ENCODE peak calls at places on chromosome 21, in four cellular contexts. U is DND-41, T is pancreas, C is Panc1. Y is an unnamed sample. For H3K9me3, the result is how much of the 10 kb centered on the place peaks cover.

GRCh38 chr21:39263372-39263771 is 50.1 kb downstream of the BRWD1 start:
- DNase-seq in U (no peak), T (no peak), C (no peak), Y (no peak)

GRCh38 chr21:21163904-21164303 is 165.7 kb downstream of the NCAM2 start:
- DNase-seq in U (peak), T (peak), C (peak), Y (no peak)

GRCh38 chr21:27047331-27048314 is 80.7 kb upstream of the ADAMTS5 start:
- DNase-seq in U (no peak), T (no peak), C (no peak), Y (no peak)

GRCh38 chr21:15480160-15480559 is 249.6 kb upstream of the USP25 start:
- DNase-seq in U (no peak), T (no peak), C (no peak), Y (no peak)

GRCh38 chr21:27225142-27225541 is 258.3 kb upstream of the ADAMTS5 start:
- DNase-seq in U (no peak), T (no peak), C (no peak), Y (no peak)

GRCh38 chr21:33021150-33021549 is 4.6 kb upstream of the OLIG2 start:
- DNase-seq in U (no peak), T (no peak), C (no peak), Y (no peak)

GRCh38 chr21:35204125-35204524 is 155.0 kb upstream of the RUNX1 start:
- DNase-seq in U (no peak), T (no peak), C (no peak), Y (no peak)

GRCh38 chr21:37263827-37264226 is 3.3 kb downstream of the VPS26C start:
- DNase-seq in U (no peak), T (no peak), C (no peak), Y (no peak)

GRCh38 chr21:29342394-29342957 is 43.8 kb downstream of the BACH1 start:
- DNase-seq in U (no peak), T (no peak), C (no peak), Y (no peak)

GRCh38 chr21:36211660-36212512 is 55.3 kb downstream of the DOP1B start:
- DNase-seq in U (no peak), T (no peak), C (no peak), Y (no peak)

GRCh38 chr21:38988211-38989096 is 182.7 kb downstream of the ETS2 start:
- DNase-seq in U (peak), T (no peak), C (no peak), Y (no peak)

GRCh38 chr21:29335720-29336119 is 37.0 kb downstream of the BACH1 start:
- DNase-seq in U (no peak), T (no peak), C (no peak), Y (no peak)

GRCh38 chr21:33899199-33899598 is 16.4 kb downstream of the ATP5PO start:
- DNase-seq in U (no peak), T (peak), C (no peak), Y (no peak)

GRCh38 chr21:17819878-17820232 is 699 bp upstream of the C21orf91 start:
- DNase-seq in U (no peak), T (no peak), C (no peak), Y (no peak)

GRCh38 chr21:34148826-34149558 is 75.6 kb downstream of the MRPS6 start:
- DNase-seq in U (no peak), T (no peak), C (no peak), Y (no peak)

GRCh38 chr21:33325222-33326067 is 675 bp downstream of the IFNAR1 start:
- DNase-seq in U (peak), T (peak), C (no peak), Y (peak)

GRCh38 chr21:45586289-45586858 is 44.1 kb upstream of the SLC19A1 start:
- DNase-seq in U (no peak), T (no peak), C (no peak), Y (no peak)

GRCh38 chr21:45588861-45589491 is 46.7 kb upstream of the SLC19A1 start:
- DNase-seq in U (no peak), T (no peak), C (no peak), Y (no peak)

GRCh38 chr21:45590246-45590725 is 48.0 kb upstream of the SLC19A1 start:
- DNase-seq in U (no peak), T (peak), C (no peak), Y (peak)

GRCh38 chr21:45589686-45590245 is 47.5 kb upstream of the SLC19A1 start:
- DNase-seq in U (no peak), T (no peak), C (no peak), Y (no peak)

DNA sequence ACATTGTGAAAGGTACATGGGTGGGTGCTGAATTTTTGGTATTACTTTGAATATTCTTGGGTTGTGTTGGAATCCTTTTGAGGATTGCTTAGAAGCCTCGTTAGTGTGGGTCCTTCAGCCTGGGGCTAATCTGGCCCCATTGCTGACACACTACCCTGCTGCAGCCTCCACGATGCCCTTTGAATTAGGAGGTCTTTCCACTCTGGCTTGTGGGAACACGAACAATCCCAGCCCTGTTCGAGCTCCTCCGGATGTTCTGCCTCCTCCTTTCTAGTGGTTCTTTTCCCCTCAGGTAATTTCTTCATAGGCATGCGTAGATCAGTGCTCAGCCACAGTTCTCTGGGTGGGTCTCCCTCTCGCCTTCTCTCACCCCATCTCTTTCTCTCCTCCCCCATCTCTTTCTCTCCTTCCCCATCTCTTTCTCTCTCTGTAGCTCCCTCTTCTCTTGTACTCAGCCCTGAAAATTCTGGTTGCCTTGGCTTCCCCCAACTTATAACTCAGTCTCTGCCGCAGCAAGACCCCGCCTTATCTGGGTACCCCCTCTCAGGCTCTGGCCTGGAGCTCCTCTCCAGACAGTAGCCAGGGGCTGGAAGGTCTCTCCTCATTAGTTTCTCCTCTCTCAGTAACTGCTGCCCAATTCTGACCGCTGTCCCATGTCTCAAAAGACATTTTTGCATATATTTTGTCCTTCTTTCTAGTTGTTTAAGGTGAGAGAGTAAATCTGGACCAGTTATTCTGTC is 46.0 kb upstream of the SLC19A1 start:
- DNase-seq in U (no peak), T (no peak), C (no peak), Y (no peak)
- TF ChIP-seq CTCF in U (no peak), T (no peak), C (no peak), Y (no peak)

GRCh38 chr21:41008971-41009370 is 159.0 kb upstream of the BACE2 start:
- DNase-seq in U (no peak), T (no peak), C (no peak), Y (no peak)
- H3K9me3 ChIP-seq in U (under half), T (under half), C (under half), Y (under half)

GRCh38 chr21:42850866-42851391 is 28.4 kb downstream of the WDR4 start:
- DNase-seq in U (peak), T (no peak), C (no peak), Y (no peak)
- TF ChIP-seq CTCF in U (peak), T (peak), C (no peak), Y (peak)

DNA sequence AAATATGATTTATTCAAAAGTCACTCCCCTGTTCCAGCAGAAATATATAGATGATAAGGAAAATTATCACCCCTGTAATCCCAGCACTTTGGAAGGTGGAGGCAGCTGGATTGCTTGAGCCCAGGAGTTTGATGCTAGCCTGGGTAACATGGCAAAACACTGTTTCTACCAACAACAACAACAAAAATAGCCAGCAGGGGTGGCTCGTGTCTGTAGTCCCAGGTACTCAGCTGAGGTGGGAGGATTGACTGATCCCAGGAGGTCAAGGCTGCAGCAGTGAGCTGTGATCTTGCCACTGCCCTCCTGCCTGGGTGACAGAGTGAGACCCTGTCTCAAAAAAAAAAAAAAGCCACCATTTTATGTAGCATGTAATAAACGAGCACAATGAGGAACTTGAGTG is 1546.5 kb downstream of the NCAM2 start:
- DNase-seq in U (no peak), T (no peak), C (no peak), Y (no peak)
- H3K9me3 ChIP-seq in U (under half), T (under half), C (under half), Y (under half)

DNA sequence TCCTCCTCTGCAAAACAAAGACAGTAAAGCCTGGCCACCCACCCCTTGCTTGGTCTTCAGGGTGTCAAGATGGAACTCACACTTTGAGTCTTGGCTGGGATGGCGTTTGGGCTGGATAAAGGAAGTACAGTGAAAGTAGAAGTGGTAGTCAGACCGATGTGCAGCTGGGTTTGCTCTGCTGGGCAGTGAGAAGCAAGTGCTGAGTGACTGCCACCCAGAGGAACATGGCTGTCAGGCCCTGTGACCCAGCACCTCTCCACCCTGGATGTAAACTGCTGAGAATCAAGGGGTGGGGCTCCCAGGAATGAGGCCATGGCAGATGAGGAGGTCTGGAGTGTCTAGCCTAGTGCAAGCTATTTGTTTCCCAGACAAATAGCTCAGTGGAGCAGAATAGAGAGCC is 51.2 kb downstream of the POFUT2 start:
- DNase-seq in U (no peak), T (no peak), C (no peak), Y (no peak)
- TF ChIP-seq CTCF in U (no peak), T (no peak), C (no peak), Y (no peak)

GRCh38 chr21:31491617-31492016 is 147.6 kb upstream of the TIAM1 start:
- DNase-seq in U (no peak), T (no peak), C (no peak), Y (no peak)

GRCh38 chr21:31490471-31490870 is 146.4 kb upstream of the TIAM1 start:
- DNase-seq in U (peak), T (no peak), C (no peak), Y (no peak)

GRCh38 chr21:31489014-31489413 is 145.0 kb upstream of the TIAM1 start:
- DNase-seq in U (no peak), T (no peak), C (no peak), Y (no peak)

GRCh38 chr21:31497939-31498338 is 153.9 kb upstream of the TIAM1 start:
- DNase-seq in U (no peak), T (no peak), C (no peak), Y (no peak)

DNA sequence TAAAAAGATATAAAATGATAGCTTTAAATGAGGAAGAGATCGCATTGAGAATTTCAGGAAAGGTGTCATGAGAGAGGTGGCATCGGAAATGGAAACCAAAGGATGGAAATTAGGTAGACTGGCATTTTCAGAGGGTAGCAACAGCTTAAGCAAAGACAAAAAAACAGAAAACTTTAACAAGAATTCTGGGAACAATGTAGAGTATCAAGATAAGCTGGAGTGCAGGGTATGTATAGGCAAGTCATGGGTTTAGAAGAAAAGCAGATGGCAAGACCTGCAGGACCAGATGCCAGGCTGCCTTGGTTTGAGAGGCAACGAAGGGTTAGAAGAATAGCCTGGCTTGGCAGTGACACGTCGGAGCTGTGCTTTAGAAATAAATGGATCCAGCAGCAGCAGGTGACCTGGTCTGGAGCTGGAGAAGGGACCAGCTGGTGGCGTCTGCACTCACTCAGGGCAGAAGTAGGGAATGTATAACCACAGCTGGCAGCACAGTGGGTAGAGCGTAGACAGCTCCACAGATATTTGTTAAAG is 149.4 kb upstream of the TIAM1 start:
- DNase-seq in U (no peak), T (no peak), C (no peak), Y (no peak)
- H3K9me3 ChIP-seq in U (under half), T (under half), C (under half), Y (under half)

GRCh38 chr21:25997788-25998611 is 172.6 kb downstream of the APP start:
- DNase-seq in U (no peak), T (peak), C (no peak), Y (no peak)

GRCh38 chr21:25999935-26000582 is 170.5 kb downstream of the APP start:
- DNase-seq in U (no peak), T (no peak), C (no peak), Y (no peak)

GRCh38 chr21:26005464-26005863 is 165.1 kb downstream of the APP start:
- DNase-seq in U (no peak), T (no peak), C (no peak), Y (no peak)

GRCh38 chr21:26003428-26003827 is 167.1 kb downstream of the APP start:
- DNase-seq in U (no peak), T (no peak), C (no peak), Y (no peak)

GRCh38 chr21:26001356-26001755 is 169.2 kb downstream of the APP start:
- DNase-seq in U (no peak), T (no peak), C (no peak), Y (no peak)
- TF ChIP-seq CTCF in U (no peak), T (no peak), C (no peak), Y (no peak)